ENCODE peak calls at places on chromosome 2, in five cellular contexts. One of them, this sample, is unnamed.

GRCh38 chr2:113768770-113769169 is 12.3 kb upstream of the SLC35F5 start:
- DNase-seq in chondrocyte: no peak
- DNase-seq in foreskin keratinocyte: peak
- DNase-seq in cardiac fibroblast: no peak
- DNase-seq in NCI-H2081 treated with DMSO at 0.1 percent for 48 hours: no peak
- DNase-seq in this sample: no peak

GRCh38 chr2:105950521-105951389 is 206.0 kb downstream of the NCK2 start:
- DNase-seq in chondrocyte: no peak
- DNase-seq in foreskin keratinocyte: no peak
- DNase-seq in cardiac fibroblast: peak
- DNase-seq in NCI-H2081 treated with DMSO at 0.1 percent for 48 hours: no peak
- DNase-seq in this sample: no peak

GRCh38 chr2:238851026-238851425 is 3.1 kb downstream of the TWIST2 start:
- DNase-seq in chondrocyte: no peak
- DNase-seq in foreskin keratinocyte: no peak
- DNase-seq in cardiac fibroblast: no peak
- DNase-seq in NCI-H2081 treated with DMSO at 0.1 percent for 48 hours: no peak
- DNase-seq in this sample: no peak

GRCh38 chr2:46798041-46798440 is 117.6 kb downstream of the MCFD2 start:
- DNase-seq in chondrocyte: no peak
- DNase-seq in foreskin keratinocyte: no peak
- DNase-seq in cardiac fibroblast: no peak
- DNase-seq in NCI-H2081 treated with DMSO at 0.1 percent for 48 hours: no peak
- DNase-seq in this sample: no peak

GRCh38 chr2:238136820-238137537 is 1.5 kb upstream of the KLHL30 start:
- DNase-seq in chondrocyte: peak
- DNase-seq in foreskin keratinocyte: no peak
- DNase-seq in cardiac fibroblast: peak
- DNase-seq in NCI-H2081 treated with DMSO at 0.1 percent for 48 hours: no peak
- DNase-seq in this sample: no peak

GRCh38 chr2:182240862-182241371 is 185.9 kb downstream of the PDE1A start:
- DNase-seq in chondrocyte: no peak
- DNase-seq in foreskin keratinocyte: peak
- DNase-seq in cardiac fibroblast: peak
- DNase-seq in NCI-H2081 treated with DMSO at 0.1 percent for 48 hours: no peak
- DNase-seq in this sample: no peak

GRCh38 chr2:155377931-155378444 is 679.5 kb downstream of the KCNJ3 start:
- DNase-seq in chondrocyte: no peak
- DNase-seq in foreskin keratinocyte: peak
- DNase-seq in cardiac fibroblast: peak
- DNase-seq in NCI-H2081 treated with DMSO at 0.1 percent for 48 hours: no peak
- DNase-seq in this sample: no peak

GRCh38 chr2:150716186-150716585 is 228.7 kb upstream of the RND3 start:
- DNase-seq in chondrocyte: no peak
- DNase-seq in foreskin keratinocyte: no peak
- DNase-seq in cardiac fibroblast: peak
- DNase-seq in NCI-H2081 treated with DMSO at 0.1 percent for 48 hours: no peak
- DNase-seq in this sample: no peak

GRCh38 chr2:239674981-239675855 is 274.4 kb upstream of the HDAC4 start:
- DNase-seq in chondrocyte: no peak
- DNase-seq in foreskin keratinocyte: no peak
- DNase-seq in cardiac fibroblast: no peak
- DNase-seq in NCI-H2081 treated with DMSO at 0.1 percent for 48 hours: no peak
- DNase-seq in this sample: no peak

This sample was measured in NCI-H1930.